ENCODE peak calls at places on chromosome 21, in five cellular contexts. I is cardiac muscle cell, Q is esophagus squamous epithelium, Y is left ventricle myocardium inferior, H is upper lobe of right lung. Z is an unnamed sample. For H3K4me1, the result is how much of the 10 kb centered on the place peaks cover.

GRCh38 chr21:19322360-19322759 is 918.8 kb upstream of the TMPRSS15 start:
- DNase-seq in I (peak), Q (no peak), Y (no peak), H (no peak), Z (no peak)

GRCh38 chr21:14070968-14071367 is 139.8 kb downstream of the LIPI start:
- DNase-seq in I (no peak), Q (no peak), Y (no peak), H (no peak), Z (no peak)

GRCh38 chr21:33940846-33941245 is 25.2 kb upstream of the ATP5PO start:
- DNase-seq in I (peak), Q (no peak), Y (no peak), H (no peak), Z (no peak)

GRCh38 chr21:19130379-19131028 is 726.9 kb upstream of the TMPRSS15 start:
- DNase-seq in I (no peak), Q (no peak), Y (no peak), H (no peak), Z (no peak)

GRCh38 chr21:35212393-35213127 is 163.5 kb upstream of the RUNX1 start:
- DNase-seq in I (no peak), Q (no peak), Y (no peak), H (no peak), Z (no peak)

GRCh38 chr21:25501996-25502665 is 105.2 kb downstream of the MRPL39 start:
- DNase-seq in I (no peak), Q (no peak), Y (no peak), H (no peak), Z (no peak)

GRCh38 chr21:14591882-14592281 is 45.8 kb upstream of the SAMSN1 start:
- DNase-seq in I (peak), Q (no peak), Y (no peak), H (no peak), Z (no peak)

GRCh38 chr21:25639167-25639921 is at the start of gene JAM2:
- DNase-seq in I (peak), Q (no peak), Y (peak), H (peak), Z (peak)

GRCh38 chr21:35575280-35575915 is 484.9 kb downstream of the SETD4 start:
- DNase-seq in I (no peak), Q (no peak), Y (no peak), H (no peak), Z (no peak)

GRCh38 chr21:33478858-33479678 is 706 bp downstream of the TMEM50B start:
- DNase-seq in I (peak), Q (no peak), Y (no peak), H (peak), Z (peak)

GRCh38 chr21:25541042-25541441 is 66.2 kb downstream of the MRPL39 start:
- DNase-seq in I (no peak), Q (no peak), Y (no peak), H (no peak), Z (no peak)

GRCh38 chr21:29939859-29940245 is at the start of gene GRIK1:
- DNase-seq in I (no peak), Q (no peak), Y (no peak), H (no peak), Z (no peak)

GRCh38 chr21:34695434-34695833 is 26.6 kb downstream of the CLIC6 start:
- DNase-seq in I (no peak), Q (no peak), Y (no peak), H (no peak), Z (no peak)

GRCh38 chr21:35095859-35096291 is 46.8 kb upstream of the RUNX1 start:
- DNase-seq in I (peak), Q (no peak), Y (no peak), H (no peak), Z (no peak)

GRCh38 chr21:42460391-42461184 is 35.4 kb downstream of the RSPH1 start:
- DNase-seq in I (no peak), Q (no peak), Y (no peak), H (no peak), Z (peak)

GRCh38 chr21:35408401-35408800 is 359.3 kb upstream of the RUNX1 start:
- DNase-seq in I (no peak), Q (no peak), Y (no peak), H (no peak), Z (no peak)

GRCh38 chr21:37435120-37435519 is 68.5 kb downstream of the DYRK1A start:
- DNase-seq in I (peak), Q (no peak), Y (peak), H (no peak), Z (peak)

GRCh38 chr21:28538987-28539622 is 453.6 kb downstream of the LTN1 start:
- DNase-seq in I (peak), Q (no peak), Y (no peak), H (no peak), Z (no peak)

GRCh38 chr21:26061437-26061836 is 109.1 kb downstream of the APP start:
- DNase-seq in I (peak), Q (no peak), Y (no peak), H (no peak), Z (no peak)

GRCh38 chr21:17257784-17258183 is 255.1 kb upstream of the CXADR start:
- DNase-seq in I (no peak), Q (no peak), Y (no peak), H (no peak), Z (no peak)

GRCh38 chr21:18772404-18772803 is 368.8 kb upstream of the TMPRSS15 start:
- DNase-seq in I (no peak), Q (no peak), Y (no peak), H (no peak), Z (no peak)

GRCh38 chr21:35002879-35003722 is 46.0 kb downstream of the RUNX1 start:
- DNase-seq in I (peak), Q (no peak), Y (no peak), H (no peak), Z (no peak)

GRCh38 chr21:32413697-32414578 is 1.4 kb downstream of the EVA1C start:
- DNase-seq in I (peak), Q (no peak), Y (no peak), H (peak), Z (no peak)
- H3K4me3 ChIP-seq in I (no peak), Q (peak), Y (peak), H (peak), Z (no peak)

DNA sequence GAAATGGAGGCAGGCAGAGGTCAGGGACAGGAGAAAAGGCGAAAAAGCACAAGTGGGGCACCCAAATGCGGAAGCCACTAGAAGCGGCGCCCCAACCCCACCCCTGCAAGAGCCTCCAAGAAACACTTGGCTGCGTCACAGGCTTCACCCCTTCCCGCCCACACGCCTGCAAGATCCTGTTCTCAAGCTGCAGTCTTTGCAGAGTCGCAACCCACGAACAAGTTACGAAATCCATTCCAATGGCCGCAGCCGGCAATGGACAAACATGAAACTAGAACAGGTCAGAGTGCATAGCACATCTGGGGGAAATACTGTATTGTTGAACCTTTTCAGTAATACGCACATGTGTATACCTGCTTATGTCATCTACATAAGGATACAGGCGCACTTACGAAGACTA is 103.6 kb downstream of the PSMG1 start:
- DNase-seq in I (peak), Q (peak), Y (peak), H (peak), Z (no peak)
- H3K4me1 ChIP-seq in I (under half), Q (under half), Y (under half), H (under half), Z (under half)

DNA sequence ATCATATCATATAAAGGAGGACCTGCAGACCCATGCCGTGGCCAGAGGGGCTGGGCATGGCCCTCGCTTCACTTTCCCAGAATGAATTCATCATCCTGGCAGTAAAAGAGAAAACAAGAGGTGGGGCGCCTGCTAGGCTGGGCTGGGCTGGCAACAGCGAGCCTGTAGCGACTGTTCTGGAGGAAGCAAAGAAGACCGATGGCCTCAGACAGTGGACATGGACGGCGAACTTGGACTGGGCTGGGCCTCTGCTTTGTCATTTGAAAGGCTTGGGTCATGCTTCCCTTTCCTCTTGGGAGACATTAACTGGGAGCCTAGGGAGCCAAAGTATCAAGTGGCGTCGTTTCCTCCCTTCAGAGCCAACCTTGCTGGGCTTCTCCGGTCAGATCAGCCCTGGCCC is 401 bp upstream of the FAM3B start:
- DNase-seq in I (no peak), Q (no peak), Y (no peak), H (no peak), Z (no peak)
- H3K27ac ChIP-seq in I (no peak), Q (peak), Y (no peak), H (no peak), Z (no peak)

GRCh38 chr21:45641480-45642035 is 2.0 kb upstream of the PCBP3 start:
- DNase-seq in I (peak), Q (no peak), Y (no peak), H (no peak), Z (no peak)

GRCh38 chr21:45640888-45641479 is 2.5 kb upstream of the PCBP3 start:
- DNase-seq in I (peak), Q (no peak), Y (no peak), H (no peak), Z (no peak)

GRCh38 chr21:45638707-45639106 is 4.8 kb upstream of the PCBP3 start:
- DNase-seq in I (no peak), Q (no peak), Y (no peak), H (no peak), Z (no peak)

GRCh38 chr21:45642122-45642813 is 1.3 kb upstream of the PCBP3 start:
- DNase-seq in I (peak), Q (no peak), Y (no peak), H (no peak), Z (no peak)

GRCh38 chr21:45640001-45640887 is 3.3 kb upstream of the PCBP3 start:
- DNase-seq in I (no peak), Q (no peak), Y (no peak), H (no peak), Z (no peak)
- H3K4me3 ChIP-seq in I (no peak), Q (no peak), Y (no peak), H (no peak), Z (no peak)

DNA sequence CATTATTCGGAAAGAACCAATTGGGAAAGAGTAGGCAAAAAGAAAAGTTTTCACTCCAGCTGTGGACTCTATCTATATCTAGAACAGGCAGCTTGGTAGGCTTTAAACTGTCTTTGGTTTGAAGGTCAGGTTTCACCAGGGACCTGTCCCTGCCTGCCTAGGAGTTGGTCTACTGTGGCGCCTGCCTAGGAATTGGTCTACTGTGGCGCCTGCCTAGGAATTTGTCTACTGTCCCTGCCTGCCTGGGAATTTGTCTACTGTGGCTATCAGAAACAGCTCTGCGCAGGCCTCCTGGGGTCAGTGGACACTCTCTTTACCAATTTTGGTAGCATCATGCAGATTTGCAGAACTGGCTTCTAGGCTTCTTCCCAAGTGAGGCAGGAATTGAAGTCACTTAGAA is 13.8 kb downstream of the USP25 start:
- DNase-seq in I (no peak), Q (no peak), Y (no peak), H (no peak), Z (no peak)
- H3K4me1 ChIP-seq in I (under half), Q (half or more), Y (half or more), H (under half), Z (under half)

GRCh38 chr21:45637883-45638282 is 5.6 kb upstream of the PCBP3 start:
- DNase-seq in I (no peak), Q (no peak), Y (no peak), H (no peak), Z (no peak)

GRCh38 chr21:45636459-45636858 is 7.1 kb upstream of the PCBP3 start:
- DNase-seq in I (no peak), Q (no peak), Y (no peak), H (no peak), Z (no peak)

GRCh38 chr21:45636921-45637646 is 6.4 kb upstream of the PCBP3 start:
- DNase-seq in I (no peak), Q (no peak), Y (no peak), H (no peak), Z (no peak)

GRCh38 chr21:45635271-45636151 is 8.0 kb upstream of the PCBP3 start:
- DNase-seq in I (no peak), Q (no peak), Y (no peak), H (no peak), Z (no peak)

DNA sequence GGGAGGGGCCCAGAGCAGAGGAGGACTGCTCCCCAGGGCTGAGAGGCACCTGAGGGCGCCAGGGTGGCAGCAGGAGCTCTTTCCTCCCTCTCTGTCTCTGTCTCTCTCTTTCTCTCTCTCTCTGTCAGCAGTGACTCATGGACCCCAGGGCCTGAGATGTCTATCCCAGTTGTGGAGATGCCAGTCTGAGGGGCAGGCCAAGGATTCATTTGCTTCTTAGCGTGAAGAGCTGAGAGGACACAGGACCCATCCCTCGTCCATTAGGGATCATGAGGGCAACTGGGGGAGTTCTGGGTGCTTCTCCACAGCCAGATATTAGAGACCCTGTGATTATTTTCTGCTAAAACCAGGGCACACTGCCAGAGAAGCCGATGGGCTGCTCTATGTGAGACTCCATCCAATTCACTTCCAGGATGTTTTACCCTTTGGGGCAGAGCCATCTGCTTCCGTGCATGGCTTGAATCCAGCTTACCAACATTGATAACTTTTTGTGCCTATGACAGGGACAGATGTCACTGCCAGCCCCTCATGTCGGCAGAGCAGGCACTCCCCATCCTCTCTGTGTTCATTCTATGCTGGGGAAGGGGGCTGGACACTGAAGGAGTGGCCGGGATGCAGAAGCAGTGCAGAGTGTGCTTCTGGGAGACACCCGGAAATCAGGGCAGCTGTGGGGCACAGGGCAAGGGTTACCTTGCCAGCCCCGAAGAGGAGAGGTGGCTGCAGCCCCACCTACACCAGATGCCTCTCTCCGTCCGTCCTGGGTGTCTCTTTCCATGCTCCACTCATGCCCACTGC is 4.1 kb upstream of the PCBP3 start:
- DNase-seq in I (no peak), Q (no peak), Y (no peak), H (no peak), Z (no peak)
- H3K27ac ChIP-seq in I (no peak), Q (no peak), Y (no peak), H (no peak), Z (no peak)

DNA sequence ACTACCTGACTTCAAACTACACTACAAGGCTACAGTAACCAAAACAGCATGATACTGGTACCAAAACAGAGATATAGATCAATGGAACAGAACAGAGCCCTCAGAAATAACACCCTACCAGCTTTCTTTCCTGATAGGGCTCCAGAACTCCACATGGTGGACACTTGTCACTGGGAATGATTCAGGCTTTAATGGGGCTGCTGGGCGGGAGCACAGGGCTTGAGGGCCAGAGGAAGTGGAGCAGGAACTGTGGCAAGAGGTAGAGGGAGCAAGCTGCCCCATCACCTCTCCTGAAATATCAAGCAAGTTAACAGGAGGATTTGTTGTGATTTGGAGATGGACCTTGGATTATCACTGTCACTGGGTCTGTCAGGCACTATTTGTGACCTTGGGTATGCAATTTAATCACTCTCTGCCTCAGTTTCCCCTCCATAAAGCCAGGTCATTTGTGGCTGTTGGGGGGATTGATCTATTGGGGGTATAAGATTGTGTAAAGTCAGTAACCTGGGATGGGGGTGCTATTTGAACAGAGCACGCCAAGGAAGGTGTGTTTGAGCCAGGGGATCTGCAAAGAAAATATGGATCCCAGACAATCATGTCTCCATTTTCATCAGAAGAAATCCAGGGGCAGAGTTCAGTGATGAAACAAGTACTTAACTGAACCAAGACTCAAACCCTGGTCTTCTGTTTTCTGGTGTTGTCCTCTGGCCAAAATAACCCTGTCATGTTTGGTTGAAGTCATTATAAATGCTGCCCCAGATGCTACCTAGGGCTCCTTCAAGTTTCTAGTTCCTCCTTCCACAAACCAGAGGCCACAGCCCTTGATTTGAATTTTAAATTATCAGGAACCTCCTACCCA is 25.2 kb downstream of the ETS2 start:
- DNase-seq in I (no peak), Q (no peak), Y (no peak), H (no peak), Z (no peak)
- H3K4me3 ChIP-seq in I (no peak), Q (no peak), Y (no peak), H (no peak), Z (no peak)

GRCh38 chr21:41290106-41290799 is 26.3 kb upstream of the FAM3B start:
- DNase-seq in I (no peak), Q (no peak), Y (no peak), H (no peak), Z (no peak)

GRCh38 chr21:41294548-41295231 is 21.9 kb upstream of the FAM3B start:
- DNase-seq in I (no peak), Q (no peak), Y (no peak), H (no peak), Z (no peak)

DNA sequence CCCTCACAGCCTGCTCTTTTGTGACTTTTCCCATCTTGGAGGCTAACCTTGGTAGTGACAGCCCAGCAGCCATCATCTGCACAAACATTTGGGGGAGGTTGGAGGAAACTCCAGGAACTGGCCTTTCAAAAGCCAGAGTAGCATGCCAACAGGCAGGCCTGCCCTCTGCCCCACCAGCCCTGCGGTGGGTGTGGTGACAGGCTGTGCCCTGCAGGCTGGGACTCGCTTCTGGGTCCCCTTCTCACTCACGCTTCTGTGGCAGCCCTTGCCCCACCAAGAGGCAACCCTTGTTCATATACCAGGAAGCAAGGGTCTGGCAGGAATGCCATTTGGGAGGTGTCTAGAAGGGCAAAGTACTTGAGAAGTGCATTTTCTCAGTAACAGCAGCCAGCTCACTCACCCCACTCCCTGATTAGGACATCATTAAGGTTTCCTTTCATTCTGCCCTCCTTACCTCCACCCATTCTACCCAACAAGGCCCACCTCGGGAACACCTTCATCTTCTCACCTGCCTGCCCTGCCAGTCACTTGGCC is 20.8 kb upstream of the FAM3B start:
- DNase-seq in I (no peak), Q (no peak), Y (no peak), H (no peak), Z (no peak)
- H3K4me1 ChIP-seq in I (under half), Q (under half), Y (under half), H (under half), Z (under half)

GRCh38 chr21:43981871-43982210 is 30.3 kb upstream of the TRAPPC10 start:
- DNase-seq in I (no peak), Q (no peak), Y (no peak), H (no peak), Z (no peak)
- H3K27ac ChIP-seq in I (no peak), Q (no peak), Y (no peak), H (no peak), Z (no peak)

DNA sequence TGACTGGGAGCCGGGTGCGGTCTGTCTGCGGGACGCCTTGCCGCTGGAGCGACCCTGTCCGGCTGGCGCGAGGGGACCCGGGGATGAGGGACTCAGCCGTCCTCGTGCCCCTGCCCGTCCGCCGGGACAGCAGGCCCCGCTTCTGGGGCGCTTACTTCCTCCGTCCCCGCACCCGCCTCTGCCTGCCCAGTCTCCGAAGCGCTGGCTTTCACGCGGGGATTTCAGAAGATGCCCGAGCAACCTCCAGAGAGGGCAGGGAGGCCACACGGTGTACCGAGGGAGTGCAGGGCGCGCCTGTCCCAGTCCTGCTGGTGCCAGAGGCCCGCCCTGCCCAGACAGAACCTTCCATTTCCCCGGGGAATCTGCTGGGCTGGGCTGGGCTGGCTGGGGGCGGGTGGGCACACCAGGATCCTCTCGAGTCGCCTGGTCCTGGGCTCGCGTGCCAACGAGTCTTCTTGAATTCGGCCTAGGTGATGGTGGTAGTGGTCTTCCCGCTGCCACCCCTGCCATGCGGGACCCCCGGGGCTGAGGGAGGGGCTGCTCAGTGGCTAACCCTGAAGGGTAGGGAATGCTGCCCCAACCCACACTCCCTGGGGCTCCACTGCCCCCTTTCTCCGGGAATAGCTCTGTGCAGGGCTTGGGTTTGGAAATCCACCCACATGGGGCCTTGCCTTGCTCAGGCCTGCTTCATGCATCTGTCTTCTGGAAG is 2.5 kb upstream of the TRPM2 start:
- DNase-seq in I (no peak), Q (no peak), Y (no peak), H (peak), Z (no peak)
- H3K4me3 ChIP-seq in I (no peak), Q (peak), Y (peak), H (no peak), Z (no peak)